ENCODE peak calls at places on chromosomes 2 and 18, in seven cellular contexts. E is ovary; Q is NCI-H69; G is islet precursor cell; H is stimulated activated CD8-positive, alpha-beta memory T cell treated with anti-CD3 and anti-CD28 coated beads, Interleukin-4, amount 100 ng/mL, for 24 hours; R is kidney epithelial cell; F is activated T-cell treated with anti-CD3 and anti-CD28 coated beads for 1 hour. C is an unnamed sample.

GRCh38 chr2:240182966-240183365 is 42.5 kb upstream of the OTOS start:
- DNase-seq in H (no peak), Q (no peak), R (no peak), F (no peak), E (no peak), G (no peak), C (no peak)

GRCh38 chr2:83104202-83104601 is 1354.9 kb downstream of the SUCLG1 start:
- DNase-seq in F (no peak), G (no peak), E (no peak), H (no peak), R (no peak), Q (no peak), C (no peak)

GRCh38 chr2:238314576-238314975 is 5.7 kb upstream of the TRAF3IP1 start:
- DNase-seq in R (no peak), H (no peak), E (peak; percentile 7), G (no peak), Q (no peak), F (no peak), C (no peak)

GRCh38 chr18:41899535-41899934 is 55.5 kb upstream of the PIK3C3 start:
- DNase-seq in R (no peak), Q (peak; percentile 48), F (no peak), E (no peak), H (no peak), G (no peak), C (no peak)

GRCh38 chr18:74190086-74190485 is 41.8 kb downstream of the TIMM21 start:
- DNase-seq in F (no peak), H (no peak), R (no peak), E (no peak), G (no peak), Q (no peak), C (no peak)

GRCh38 chr18:13526519-13526918 is 199.8 kb downstream of the FAM210A start:
- DNase-seq in H (no peak), Q (no peak), F (no peak), G (no peak), E (no peak), R (no peak), C (no peak)

GRCh38 chr2:232532406-232532805 is 6.4 kb downstream of the CHRND start:
- DNase-seq in R (no peak), E (no peak), H (no peak), F (no peak), Q (peak; percentile 50), G (no peak), C (no peak)

GRCh38 chr18:48193521-48194251 is 215.5 kb downstream of the ZBTB7C start:
- DNase-seq in F (no peak), E (peak; percentile 80), R (no peak), H (no peak), G (no peak), Q (no peak), C (no peak)

GRCh38 chr18:61129001-61129400 is 204.2 kb upstream of the CDH20 start:
- DNase-seq in H (no peak), R (no peak), F (no peak), E (no peak), Q (peak; percentile 52), G (peak; percentile 88), C (no peak)

GRCh38 chr2:179850188-179850587 is 11.2 kb downstream of the ZNF385B start:
- DNase-seq in E (no peak), Q (no peak), G (no peak), H (no peak), F (no peak), R (peak; percentile 28), C (no peak)

GRCh38 chr2:128304715-128305554 is 13.7 kb downstream of the HS6ST1 start:
- DNase-seq in E (peak; percentile 89), F (no peak), H (no peak), Q (peak; percentile 88), G (peak; percentile 75), R (peak; percentile 87), C (no peak)

GRCh38 chr2:95274291-95275150 is at the start of gene PROM2:
- DNase-seq in E (peak; percentile 4), R (no peak), F (no peak), Q (no peak), H (no peak), G (peak; percentile 92), C (no peak)

GRCh38 chr2:176242211-176242610 is 27.0 kb upstream of the MTX2 start:
- DNase-seq in G (no peak), Q (no peak), H (no peak), R (no peak), E (no peak), F (no peak), C (no peak)

GRCh38 chr2:240960963-240961876 is 37.2 kb upstream of the SNED1 start:
- DNase-seq in Q (peak; percentile 39), H (no peak), E (no peak), F (no peak), R (no peak), G (peak; percentile 17), C (no peak)

C was measured in NK-92 treated with Interleukin-12 subunit alpha and Interleukin-12 subunit beta, amount 100 ng/mL, for 24 hours.